ENCODE peak calls at places on chromosomes 2 and 18, in five cellular contexts. Q is IMR-90, C is HCT116, B is GM12878, U is DND-41. O is an unnamed sample.

GRCh38 chr2:155902635-155903034 is 429.9 kb downstream of the NR4A2 start:
- DNase-seq in B (no peak), C (no peak), Q (no peak), U (no peak), O (no peak)

GRCh38 chr2:162182395-162182794 is 30.3 kb upstream of the GCG start:
- DNase-seq in B (no peak), C (no peak), Q (no peak), U (no peak), O (no peak)

GRCh38 chr2:70748002-70748779 is 19.8 kb downstream of the ADD2 start:
- DNase-seq in C (peak; percentile 10), U (no peak), B (no peak), Q (no peak), O (no peak)

GRCh38 chr2:150191349-150191748 is 296.1 kb downstream of the RND3 start:
- DNase-seq in B (no peak), C (no peak), U (no peak), Q (peak; percentile 75), O (no peak)

GRCh38 chr18:72541871-72542690 is 2.1 kb downstream of the CBLN2 start:
- DNase-seq in Q (no peak), C (no peak), B (no peak), U (no peak), O (no peak)

GRCh38 chr2:34705556-34706247 is 1106.6 kb upstream of the FAM98A start:
- DNase-seq in C (no peak), U (no peak), Q (no peak), B (no peak), O (no peak)

GRCh38 chr18:28040216-28040615 is 136.7 kb downstream of the CDH2 start:
- DNase-seq in U (no peak), C (no peak), Q (no peak), B (no peak), O (no peak)

GRCh38 chr18:36298113-36298701 is 694 bp downstream of the FHOD3 start:
- DNase-seq in C (no peak), U (no peak), B (no peak), Q (no peak), O (no peak)

GRCh38 chr2:135257383-135258090 is 205.4 kb downstream of the RAB3GAP1 start:
- DNase-seq in C (no peak), U (no peak), B (no peak), Q (peak; percentile 85), O (no peak)

GRCh38 chr2:201383156-201383555 is 26.0 kb upstream of the FLACC1 start:
- DNase-seq in U (no peak), Q (no peak), C (no peak), B (no peak), O (no peak)

GRCh38 chr2:65388051-65388531 is 44.3 kb downstream of the SPRED2 start:
- DNase-seq in Q (no peak), B (peak; percentile 77), C (no peak), U (no peak), O (no peak)

GRCh38 chr2:18178736-18179349 is 300.4 kb downstream of the KCNS3 start:
- DNase-seq in Q (peak; percentile 38), B (peak; percentile 13), C (peak; percentile 40), U (peak; percentile 47), O (peak; percentile 68)

GRCh38 chr2:169815849-169816248 is 8.9 kb downstream of the METTL5 start:
- DNase-seq in U (no peak), Q (peak; percentile 85), C (no peak), B (no peak), O (no peak)

GRCh38 chr2:181077128-181077709 is 96.8 kb downstream of the UBE2E3 start:
- DNase-seq in B (peak; percentile 16), C (peak; percentile 22), Q (peak; percentile 62), U (no peak), O (peak; percentile 72)

GRCh38 chr2:197883354-197884032 is 79.1 kb downstream of the PLCL1 start:
- DNase-seq in Q (peak; percentile 78), C (no peak), U (no peak), B (no peak), O (no peak)

GRCh38 chr2:7915302-7916200 is 766.3 kb upstream of the ID2 start:
- DNase-seq in B (no peak), Q (peak; percentile 9), U (no peak), C (no peak), O (no peak)

GRCh38 chr2:46644690-46645385 is 165.5 kb downstream of the TMEM247 start:
- DNase-seq in C (no peak), B (no peak), Q (peak; percentile 79), U (no peak), O (no peak)

GRCh38 chr2:150075831-150076230 is 411.6 kb downstream of the RND3 start:
- DNase-seq in U (no peak), B (no peak), C (no peak), Q (peak; percentile 90), O (no peak)

GRCh38 chr2:231212329-231212845 is 14.0 kb downstream of the ARMC9 start:
- DNase-seq in U (no peak), B (no peak), Q (peak; percentile 38), C (no peak), O (no peak)

GRCh38 chr18:37393945-37394609 is 171.5 kb downstream of the CELF4 start:
- DNase-seq in C (no peak), B (no peak), Q (peak; percentile 76), U (no peak), O (no peak)

GRCh38 chr2:225452677-225453076 is 53.2 kb downstream of the NYAP2 start:
- DNase-seq in B (no peak), Q (no peak), C (no peak), U (no peak), O (no peak)

GRCh38 chr2:22697054-22697453 is 687.9 kb upstream of the KLHL29 start:
- DNase-seq in U (no peak), B (no peak), Q (no peak), C (no peak), O (no peak)

GRCh38 chr2:109333414-109334194 is 204.6 kb downstream of the SH3RF3 start:
- DNase-seq in C (no peak), U (no peak), Q (peak; percentile 47), B (no peak), O (no peak)

GRCh38 chr2:46873632-46874068 is 42.0 kb downstream of the MCFD2 start:
- DNase-seq in C (peak; percentile 76), Q (peak; percentile 98), B (no peak), U (no peak), O (no peak)

GRCh38 chr2:58425368-58425767 is 184.2 kb upstream of the FANCL start:
- DNase-seq in Q (no peak), U (no peak), B (no peak), C (no peak), O (no peak)

GRCh38 chr18:2529154-2529553 is 42.2 kb downstream of the METTL4 start:
- DNase-seq in Q (peak; percentile 7), C (no peak), U (no peak), B (no peak), O (no peak)

GRCh38 chr2:126911111-126911796 is 12.6 kb downstream of the TEX51 start:
- DNase-seq in B (no peak), C (no peak), U (no peak), Q (no peak), O (no peak)

GRCh38 chr2:224472137-224472536 is 70.2 kb upstream of the FAM124B start:
- DNase-seq in C (no peak), U (no peak), B (no peak), Q (no peak), O (no peak)

GRCh38 chr2:191376981-191377629 is 131.9 kb downstream of the MYO1B start:
- DNase-seq in Q (peak; percentile 93), B (peak; percentile 5), C (peak; percentile 80), U (peak; percentile 20), O (no peak)

GRCh38 chr2:9294764-9295163 is 88.2 kb downstream of the ASAP2 start:
- DNase-seq in B (no peak), C (no peak), U (no peak), Q (no peak), O (no peak)

GRCh38 chr2:120205901-120206581 is 17.2 kb downstream of the TMEM185B start:
- DNase-seq in Q (no peak), B (no peak), U (peak; percentile 52), C (no peak), O (peak; percentile 48)
- TF ChIP-seq CTCF in Q (peak; percentile 42), B (peak; percentile 58), U (peak; percentile 73), C (peak; percentile 72), O (peak; percentile 79)

DNA sequence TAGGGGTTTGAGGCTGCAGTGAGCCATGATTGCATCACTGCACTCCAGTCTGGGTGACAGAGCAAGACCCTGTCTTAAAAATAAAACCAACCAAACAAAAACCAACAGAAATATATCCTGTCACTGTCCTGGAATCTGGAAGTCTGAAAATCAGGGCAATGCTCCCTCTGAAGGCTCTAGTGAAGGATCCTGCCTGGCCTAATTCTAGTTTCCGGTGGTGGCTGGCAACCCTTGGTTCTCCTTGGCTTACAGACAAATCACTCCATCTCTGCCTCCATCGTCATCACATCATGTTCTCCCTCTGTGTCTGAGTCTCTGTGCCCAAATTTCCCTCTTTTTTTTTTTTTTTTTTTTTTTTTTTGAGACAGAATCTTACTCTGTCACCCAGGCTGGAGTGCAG is 15.9 kb upstream of the VPS4B start:
- DNase-seq in Q (no peak), B (no peak), U (no peak), C (no peak), O (no peak)
- H2AFZ ChIP-seq in Q (no peak overlapping the region), B (peak overlapping the region; percentile 17), U (no peak overlapping the region), C (no peak overlapping the region), O (no peak overlapping the region)

GRCh38 chr2:177178797-177179196 is 33.8 kb upstream of the HNRNPA3 start:
- DNase-seq in U (no peak), C (no peak), B (no peak), Q (no peak), O (no peak)

GRCh38 chr2:177172034-177172880 is 40.3 kb upstream of the HNRNPA3 start:
- DNase-seq in U (no peak), B (no peak), C (peak; percentile 60), Q (peak; percentile 82), O (no peak)

GRCh38 chr2:177171418-177171865 is 41.2 kb upstream of the HNRNPA3 start:
- DNase-seq in U (no peak), C (no peak), B (no peak), Q (no peak), O (no peak)

GRCh38 chr2:177175917-177176668 is 36.5 kb upstream of the HNRNPA3 start:
- DNase-seq in C (no peak), B (no peak), U (no peak), Q (no peak), O (no peak)

DNA sequence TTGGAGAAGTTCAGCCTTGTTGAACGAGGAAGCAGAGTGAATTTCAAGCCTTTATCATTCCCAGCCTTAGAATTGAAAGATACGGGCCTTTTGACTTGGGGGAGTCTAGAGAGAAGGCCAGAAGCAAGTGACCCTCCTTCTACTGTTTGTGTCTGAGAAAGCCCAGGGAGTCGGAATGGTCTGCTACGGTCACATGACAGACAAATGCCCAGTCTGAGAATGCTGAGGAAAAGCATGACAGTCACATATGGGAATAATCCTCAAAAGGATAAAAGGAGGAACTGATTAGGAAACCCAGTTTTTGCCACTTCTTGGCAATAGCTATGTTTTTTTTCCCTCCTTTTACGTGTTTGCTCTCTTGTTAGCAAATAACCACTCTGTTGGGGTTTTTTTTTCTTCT is 38.1 kb upstream of the HNRNPA3 start:
- DNase-seq in B (no peak), Q (no peak), U (no peak), C (no peak), O (no peak)
- H3K27ac ChIP-seq in B (no peak overlapping the region), Q (no peak overlapping the region), U (no peak overlapping the region), C (no peak overlapping the region), O (no peak overlapping the region)

DNA sequence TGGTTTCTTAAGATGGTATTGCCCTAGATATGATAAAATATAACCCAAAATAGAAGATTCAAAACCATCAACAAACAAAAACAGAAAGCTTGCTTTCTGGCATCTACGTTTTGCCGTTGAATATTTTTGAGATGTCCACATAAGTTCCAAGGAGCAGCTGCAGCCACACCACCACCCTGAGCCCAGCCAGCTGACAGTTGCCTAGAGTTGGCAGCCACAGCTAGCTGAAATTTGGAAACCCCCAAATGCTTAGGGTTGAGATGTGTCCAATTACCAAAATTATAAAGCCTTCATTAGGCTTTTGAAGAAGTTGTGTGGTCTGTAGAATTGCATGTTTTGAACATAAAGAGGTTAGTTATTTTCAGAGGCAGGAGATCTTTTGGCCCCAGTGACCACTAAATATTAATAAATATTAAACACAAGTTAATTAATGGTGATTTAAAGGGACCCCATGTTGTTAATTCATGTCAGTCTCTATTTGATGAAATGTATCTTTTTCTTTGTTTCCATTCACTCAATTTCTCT is 118.1 kb upstream of the DTNA start:
- DNase-seq in B (no peak), C (no peak), U (no peak), Q (no peak), O (no peak)
- TF ChIP-seq CTCF in B (no peak), C (no peak), U (no peak), Q (no peak), O (no peak)

O was measured in OCI-LY7.